ENCODE peak calls at places on chromosomes 6 and 20, in ten cellular contexts. O is sciatic nerve; Y is skeletal muscle cell; U is lower leg skin; C is A172; L is C1 segment of cervical spinal cord; G is stimulated activated CD8-positive, alpha-beta memory T cell treated with anti-CD3 and anti-CD28 coated beads, Interleukin-7, amount 100 ng/mL, for 1 hour; T is caudate nucleus; D is ELF-1; B is anterior cingulate cortex. X is an unnamed sample.

GRCh38 chr6:137076277-137077068 is 31.7 kb upstream of the IL20RA start:
- DNase-seq in O (peak; percentile 82), Y (peak; percentile 18), U (peak; percentile 90), C (peak; percentile 63), L (peak; percentile 7), G (peak; percentile 7), T (no peak), D (peak; percentile 84), B (peak; percentile 13), X (no peak)

GRCh38 chr6:162100091-162100490 is 627.5 kb downstream of the PRKN start:
- DNase-seq in O (no peak), Y (no peak), U (no peak), C (peak; percentile 8), L (no peak), G (no peak), T (no peak), D (no peak), B (no peak), X (no peak)

GRCh38 chr6:87066449-87067288 is 28.2 kb downstream of the CGA start:
- DNase-seq in O (no peak), Y (peak; percentile 11), U (no peak), C (peak; percentile 31), L (peak; percentile 6), G (no peak), T (no peak), D (peak; percentile 64), B (no peak), X (peak; percentile 21)

GRCh38 chr20:33284937-33285336 is 1.9 kb downstream of the BPIFB1 start:
- DNase-seq in O (no peak), Y (no peak), U (no peak), C (no peak), L (no peak), G (no peak), T (no peak), D (no peak), B (no peak), X (no peak)

GRCh38 chr6:162190936-162191335 is 536.6 kb downstream of the PRKN start:
- DNase-seq in O (no peak), Y (no peak), U (no peak), C (no peak), L (no peak), G (no peak), T (no peak), D (no peak), B (no peak), X (no peak)

GRCh38 chr20:49110767-49111694 is 64.9 kb downstream of the CSE1L start:
- DNase-seq in O (no peak), Y (no peak), U (no peak), C (no peak), L (no peak), G (no peak), T (no peak), D (no peak), B (no peak), X (no peak)

GRCh38 chr6:162728177-162728571 is 400 bp downstream of the PACRG start:
- DNase-seq in O (no peak), Y (no peak), U (no peak), C (no peak), L (no peak), G (no peak), T (no peak), D (no peak), B (peak; percentile 66), X (no peak)

GRCh38 chr6:148846778-148847761 is 100.2 kb downstream of the UST start:
- DNase-seq in O (no peak), Y (no peak), U (no peak), C (no peak), L (no peak), G (no peak), T (no peak), D (no peak), B (no peak), X (no peak)

GRCh38 chr6:42928748-42929087 is 562 bp upstream of the CNPY3 start:
- DNase-seq in O (no peak), Y (peak; percentile 6), U (no peak), C (no peak), L (no peak), G (no peak), T (no peak), D (no peak), B (no peak), X (no peak)

GRCh38 chr6:111550953-111551352 is 54.7 kb downstream of the TRAF3IP2 start:
- DNase-seq in O (no peak), Y (no peak), U (no peak), C (no peak), L (no peak), G (no peak), T (no peak), D (no peak), B (no peak), X (no peak)

GRCh38 chr6:13383280-13384163 is 55.2 kb upstream of the TBC1D7 start:
- DNase-seq in O (no peak), Y (no peak), U (no peak), C (peak; percentile 40), L (no peak), G (no peak), T (no peak), D (no peak), B (no peak), X (no peak)

GRCh38 chr20:275791-276190 is 14.8 kb downstream of the C20orf96 start:
- DNase-seq in O (no peak), Y (no peak), U (peak; percentile 46), C (no peak), L (no peak), G (no peak), T (no peak), D (no peak), B (no peak), X (no peak)

GRCh38 chr20:64212750-64213149 is 42.8 kb upstream of the PCMTD2 start:
- DNase-seq in O (no peak), Y (peak; percentile 37), U (no peak), C (no peak), L (no peak), G (no peak), T (no peak), D (no peak), B (peak; percentile 14), X (peak; percentile 46)

GRCh38 chr6:5981274-5982026 is 25.3 kb downstream of the NRN1 start:
- DNase-seq in O (no peak), Y (peak; percentile 79), U (no peak), C (peak; percentile 95), L (no peak), G (no peak), T (no peak), D (no peak), B (no peak), X (no peak)

GRCh38 chr6:56335733-56336132 is 88.4 kb upstream of the COL21A1 start:
- DNase-seq in O (no peak), Y (peak; percentile 83), U (no peak), C (peak; percentile 74), L (no peak), G (no peak), T (no peak), D (no peak), B (no peak), X (no peak)

GRCh38 chr6:56958481-56958880 is 3.6 kb downstream of the BEND6 start:
- DNase-seq in O (no peak), Y (no peak), U (no peak), C (no peak), L (no peak), G (no peak), T (no peak), D (no peak), B (no peak), X (no peak)

GRCh38 chr6:90687751-90688380 is 101.0 kb upstream of the MAP3K7 start:
- DNase-seq in O (no peak), Y (no peak), U (no peak), C (no peak), L (no peak), G (no peak), T (no peak), D (no peak), B (no peak), X (no peak)

GRCh38 chr6:32972353-32973143 is 4.2 kb downstream of the BRD2 start:
- DNase-seq in O (peak; percentile 77), Y (no peak), U (peak; percentile 88), C (no peak), L (peak; percentile 64), G (no peak), T (no peak), D (no peak), B (peak; percentile 80), X (no peak)

GRCh38 chr6:18100296-18100695 is 22.2 kb downstream of the NHLRC1 start:
- DNase-seq in O (no peak), Y (no peak), U (no peak), C (no peak), L (peak; percentile 36), G (no peak), T (peak; percentile 30), D (no peak), B (peak; percentile 3), X (no peak)

GRCh38 chr20:31989030-31989645 is 21.1 kb upstream of the CCM2L start:
- DNase-seq in O (no peak), Y (no peak), U (no peak), C (no peak), L (no peak), G (no peak), T (no peak), D (no peak), B (no peak), X (no peak)

GRCh38 chr20:39188264-39188765 is 226.2 kb downstream of the DHX35 start:
- DNase-seq in O (no peak), Y (no peak), U (no peak), C (no peak), L (no peak), G (no peak), T (no peak), D (no peak), B (no peak), X (no peak)